ENCODE peak calls at places on chromosomes 7 and 10, in seven cellular contexts. E, W, N, P, X, U and I are unnamed samples.

GRCh38 chr7:157903715-157904114 is 566.9 kb downstream of the DNAJB6 start:
- DNase-seq in E (no peak), W (no peak), N (no peak), P (no peak), X (no peak), U (no peak), I (no peak)

GRCh38 chr7:95478139-95479037 is 7.4 kb upstream of the ASB4 start:
- DNase-seq in E (peak; percentile 71), W (no peak), N (no peak), P (no peak), X (peak; percentile 75), U (no peak), I (peak; percentile 69)

GRCh38 chr7:24436131-24436920 is 136.9 kb upstream of the PALS2 start:
- DNase-seq in E (peak; percentile 80), W (no peak), N (no peak), P (no peak), X (no peak), U (no peak), I (no peak)

GRCh38 chr7:133863362-133864061 is 263.6 kb upstream of the LRGUK start:
- DNase-seq in E (no peak), W (no peak), N (no peak), P (no peak), X (peak; percentile 16), U (no peak), I (no peak)

GRCh38 chr7:45589915-45590678 is 15.9 kb downstream of the ADCY1 start:
- DNase-seq in E (no peak), W (no peak), N (no peak), P (no peak), X (no peak), U (no peak), I (no peak)

GRCh38 chr7:114392686-114393085 is 21.9 kb upstream of the FOXP2 start:
- DNase-seq in E (no peak), W (no peak), N (no peak), P (no peak), X (no peak), U (no peak), I (peak; percentile 35)

GRCh38 chr10:61350794-61351193 is 102.4 kb downstream of the TMEM26 start:
- DNase-seq in E (no peak), W (no peak), N (no peak), P (no peak), X (no peak), U (no peak), I (no peak)

GRCh38 chr10:86308056-86308455 is 58.5 kb downstream of the GRID1 start:
- DNase-seq in E (no peak), W (no peak), N (no peak), P (no peak), X (no peak), U (no peak), I (no peak)

GRCh38 chr10:3623746-3624145 is 161.3 kb downstream of the KLF6 start:
- DNase-seq in E (peak; percentile 28), W (peak; percentile 92), N (no peak), P (no peak), X (no peak), U (no peak), I (peak; percentile 62)

GRCh38 chr7:2633538-2634264 is 1.9 kb downstream of the TTYH3 start:
- DNase-seq in E (no peak), W (peak; percentile 71), N (no peak), P (peak; percentile 65), X (peak; percentile 85), U (peak; percentile 61), I (peak; percentile 97)

GRCh38 chr7:106284516-106285050 is at the start of gene NAMPT:
- DNase-seq in E (peak; percentile 63), W (no peak), N (no peak), P (peak; percentile 81), X (peak; percentile 75), U (peak; percentile 36), I (peak; percentile 51)

GRCh38 chr10:132665946-132666732 is 119.8 kb downstream of the NKX6-2 start:
- DNase-seq in E (no peak), W (peak; percentile 67), N (no peak), P (no peak), X (no peak), U (peak; percentile 92), I (peak; percentile 95)

GRCh38 chr10:110757563-110757962 is 113.4 kb downstream of the RBM20 start:
- DNase-seq in E (no peak), W (no peak), N (no peak), P (no peak), X (no peak), U (no peak), I (no peak)

GRCh38 chr7:22569586-22570321 is 69.8 kb upstream of the STEAP1B start:
- DNase-seq in E (no peak), W (no peak), N (no peak), P (no peak), X (no peak), U (peak; percentile 85), I (no peak)

GRCh38 chr10:101069441-101069840 is 7.7 kb downstream of the KAZALD1 start:
- DNase-seq in E (no peak), W (no peak), N (no peak), P (no peak), X (no peak), U (no peak), I (no peak)

GRCh38 chr10:101066890-101067355 is 5.1 kb downstream of the KAZALD1 start:
- DNase-seq in E (no peak), W (no peak), N (no peak), P (peak; percentile 73), X (peak; percentile 45), U (no peak), I (peak; percentile 60)

GRCh38 chr10:101066146-101066889 is 4.5 kb downstream of the KAZALD1 start:
- DNase-seq in E (peak; percentile 74), W (peak; percentile 60), N (peak; percentile 87), P (peak; percentile 75), X (peak; percentile 92), U (peak; percentile 80), I (peak; percentile 93)

GRCh38 chr10:101065479-101066145 is 3.8 kb downstream of the KAZALD1 start:
- DNase-seq in E (no peak), W (no peak), N (no peak), P (no peak), X (no peak), U (no peak), I (peak; percentile 76)

GRCh38 chr10:101067356-101068083 is 5.7 kb downstream of the KAZALD1 start:
- DNase-seq in E (peak; percentile 92), W (peak; percentile 70), N (peak; percentile 91), P (peak; percentile 87), X (peak; percentile 91), U (peak; percentile 87), I (peak; percentile 86)
- H3K4me1 ChIP-seq in E (peaks cover 23% of the 10 kb centered on the region), W (peaks cover 16% of the 10 kb centered on the region), N (peaks cover 79% of the 10 kb centered on the region), P (peaks cover under 1% of the 10 kb centered on the region), X (peaks cover 24% of the 10 kb centered on the region), U (peaks cover 26% of the 10 kb centered on the region), I (peaks cover 19% of the 10 kb centered on the region)

GRCh38 chr10:100304414-100304813 is 17.9 kb upstream of the BLOC1S2 start:
- DNase-seq in E (no peak), W (no peak), N (no peak), P (no peak), X (no peak), U (no peak), I (no peak)
- H3K9me2 ChIP-seq in E (no peaks in the 10 kb centered on the region), W (no peaks in the 10 kb centered on the region), N (no peaks in the 10 kb centered on the region), P (no peaks in the 10 kb centered on the region), X (no peaks in the 10 kb centered on the region), U (no peaks in the 10 kb centered on the region), I (no peaks in the 10 kb centered on the region)

GRCh38 chr7:117562732-117563131 is 82.9 kb downstream of the CFTR start:
- DNase-seq in E (no peak), W (no peak), N (no peak), P (no peak), X (no peak), U (no peak), I (no peak)
- H3K4me2 ChIP-seq in E (no peak overlapping the region), W (no peak overlapping the region), N (no peak overlapping the region), P (no peak overlapping the region), X (no peak overlapping the region), U (no peak overlapping the region), I (no peak overlapping the region)

GRCh38 chr10:70679498-70679897 is 7.2 kb downstream of the ADAMTS14 start:
- DNase-seq in E (no peak), W (peak; percentile 10), N (no peak), P (peak; percentile 83), X (peak; percentile 37), U (no peak), I (peak; percentile 96)
- H3K4me1 ChIP-seq in E (no peaks in the 10 kb centered on the region), W (peaks cover 2% of the 10 kb centered on the region), N (peaks cover 36% of the 10 kb centered on the region), P (peaks cover 7% of the 10 kb centered on the region), X (peaks cover 6% of the 10 kb centered on the region), U (peaks cover 2% of the 10 kb centered on the region), I (peaks cover 15% of the 10 kb centered on the region)

GRCh38 chr10:47364911-47365310 is 16.7 kb downstream of the RBP3 start:
- DNase-seq in E (no peak), W (no peak), N (no peak), P (no peak), X (no peak), U (no peak), I (no peak)

GRCh38 chr10:47364366-47364765 is 16.2 kb downstream of the RBP3 start:
- DNase-seq in E (no peak), W (peak; percentile 83), N (no peak), P (no peak), X (no peak), U (no peak), I (no peak)

GRCh38 chr10:47366731-47367460 is 17.2 kb downstream of the ZNF488 start:
- DNase-seq in E (no peak), W (no peak), N (no peak), P (no peak), X (no peak), U (no peak), I (no peak)

GRCh38 chr10:47366056-47366631 is 17.9 kb downstream of the ZNF488 start:
- DNase-seq in E (no peak), W (no peak), N (no peak), P (no peak), X (no peak), U (no peak), I (no peak)

GRCh38 chr10:47365561-47365960 is 17.4 kb downstream of the RBP3 start:
- DNase-seq in E (no peak), W (no peak), N (no peak), P (no peak), X (no peak), U (no peak), I (no peak)
- H3K9me2 ChIP-seq in E (no peaks in the 10 kb centered on the region), W (no peaks in the 10 kb centered on the region), N (no peaks in the 10 kb centered on the region), P (no peaks in the 10 kb centered on the region), X (no peaks in the 10 kb centered on the region), U (no peaks in the 10 kb centered on the region), I (no peaks in the 10 kb centered on the region)

DNA sequence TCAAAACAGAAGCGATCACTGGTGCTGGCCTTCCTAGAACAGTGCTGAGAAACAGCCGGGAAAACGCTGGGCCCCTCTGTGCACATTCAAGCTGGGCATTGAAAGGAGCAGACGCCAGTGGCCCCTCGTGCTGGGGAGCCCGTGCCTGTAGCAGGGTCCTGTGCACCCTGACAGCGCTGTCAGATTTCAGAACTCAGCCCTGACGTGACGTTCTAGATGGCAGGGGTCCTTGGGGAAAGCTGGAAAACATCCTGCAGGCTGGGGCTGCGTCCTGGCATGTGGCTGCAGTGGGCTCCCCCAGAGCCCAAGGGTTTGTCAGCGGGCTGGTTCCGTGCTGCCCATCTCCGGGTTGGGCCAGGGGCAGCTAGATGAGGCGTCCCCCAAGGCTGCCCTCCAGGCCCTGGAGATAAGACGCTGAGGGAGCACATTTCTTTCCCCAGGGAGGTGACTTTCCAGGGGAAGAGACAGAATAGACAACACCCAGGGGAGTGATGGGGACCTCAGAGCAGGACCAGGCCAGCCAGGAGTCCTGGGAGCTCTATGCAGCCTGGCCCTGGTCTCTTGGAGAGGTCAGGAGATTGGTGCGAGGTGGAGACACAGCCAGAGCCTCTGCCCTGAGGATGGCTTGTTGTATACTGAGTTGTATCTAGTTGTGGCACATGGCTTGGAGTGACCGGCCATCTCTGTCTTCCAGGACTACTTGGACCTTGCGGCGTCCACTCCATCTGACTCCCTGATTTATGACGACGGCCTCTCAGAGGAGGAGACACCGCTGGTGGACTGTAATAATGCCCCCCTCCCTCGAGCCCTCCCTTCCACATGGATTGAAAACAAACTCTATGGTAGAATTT is 12.1 kb upstream of the CSGALNACT2 start:
- DNase-seq in E (no peak), W (no peak), N (no peak), P (no peak), X (no peak), U (no peak), I (no peak)
- H3K4me2 ChIP-seq in E (no peak overlapping the region), W (no peak overlapping the region), N (no peak overlapping the region), P (no peak overlapping the region), X (no peak overlapping the region), U (no peak overlapping the region), I (no peak overlapping the region)